ENCODE peak calls at places on chromosome 5, in five cellular contexts. One of them, this sample, is unnamed.

GRCh38 chr5:145246961-145247744 is 588.0 kb downstream of the PRELID2 start:
- DNase-seq in MM.1S: no peak
- DNase-seq in HCT116: no peak
- DNase-seq in IMR-90: peak
- DNase-seq in neuronal stem cell: no peak
- DNase-seq in this sample: no peak

GRCh38 chr5:83306572-83307241 is 164.8 kb upstream of the VCAN start:
- DNase-seq in MM.1S: no peak
- DNase-seq in HCT116: peak
- DNase-seq in IMR-90: peak
- DNase-seq in neuronal stem cell: no peak
- DNase-seq in this sample: no peak

GRCh38 chr5:116360008-116360853 is 214.4 kb downstream of the SEMA6A start:
- DNase-seq in MM.1S: peak
- DNase-seq in HCT116: no peak
- DNase-seq in IMR-90: no peak
- DNase-seq in neuronal stem cell: no peak
- DNase-seq in this sample: no peak

GRCh38 chr5:175214152-175214551 is 229.8 kb downstream of the DRD1 start:
- DNase-seq in MM.1S: no peak
- DNase-seq in HCT116: peak
- DNase-seq in IMR-90: peak
- DNase-seq in neuronal stem cell: no peak
- DNase-seq in this sample: no peak

GRCh38 chr5:13278148-13278547 is 666.3 kb downstream of the DNAH5 start:
- DNase-seq in MM.1S: peak
- DNase-seq in HCT116: no peak
- DNase-seq in IMR-90: no peak
- DNase-seq in neuronal stem cell: no peak
- DNase-seq in this sample: peak

GRCh38 chr5:138874771-138875628 is at the start of gene LRRTM2:
- DNase-seq in MM.1S: no peak
- DNase-seq in HCT116: no peak
- DNase-seq in IMR-90: peak
- DNase-seq in neuronal stem cell: no peak
- DNase-seq in this sample: no peak

GRCh38 chr5:131661931-131662330 is 26.9 kb upstream of the RAPGEF6 start:
- DNase-seq in MM.1S: no peak
- DNase-seq in HCT116: no peak
- DNase-seq in IMR-90: no peak
- DNase-seq in neuronal stem cell: no peak
- DNase-seq in this sample: no peak

GRCh38 chr5:113354056-113354455 is 80.7 kb downstream of the TSSK1B start:
- DNase-seq in MM.1S: no peak
- DNase-seq in HCT116: no peak
- DNase-seq in IMR-90: no peak
- DNase-seq in neuronal stem cell: no peak
- DNase-seq in this sample: no peak

GRCh38 chr5:138037907-138038633 is 5.2 kb upstream of the FAM13B start:
- DNase-seq in MM.1S: no peak
- DNase-seq in HCT116: no peak
- DNase-seq in IMR-90: no peak
- DNase-seq in neuronal stem cell: no peak
- DNase-seq in this sample: no peak

GRCh38 chr5:23451156-23451555 is 56.3 kb upstream of the PRDM9 start:
- DNase-seq in MM.1S: no peak
- DNase-seq in HCT116: no peak
- DNase-seq in IMR-90: no peak
- DNase-seq in neuronal stem cell: no peak
- DNase-seq in this sample: no peak

GRCh38 chr5:80193421-80193820 is 62.4 kb downstream of the SERINC5 start:
- DNase-seq in MM.1S: no peak
- DNase-seq in HCT116: no peak
- DNase-seq in IMR-90: no peak
- DNase-seq in neuronal stem cell: no peak
- DNase-seq in this sample: no peak

GRCh38 chr5:139368613-139369012 is 14.5 kb downstream of the SLC23A1 start:
- DNase-seq in MM.1S: no peak
- DNase-seq in HCT116: no peak
- DNase-seq in IMR-90: peak
- DNase-seq in neuronal stem cell: no peak
- DNase-seq in this sample: no peak

GRCh38 chr5:42620579-42621216 is 135.9 kb upstream of the CCDC152 start:
- DNase-seq in MM.1S: no peak
- DNase-seq in HCT116: no peak
- DNase-seq in IMR-90: no peak
- DNase-seq in neuronal stem cell: no peak
- DNase-seq in this sample: no peak

GRCh38 chr5:53373420-53374188 is 106.8 kb upstream of the FST start:
- DNase-seq in MM.1S: no peak
- DNase-seq in HCT116: no peak
- DNase-seq in IMR-90: peak
- DNase-seq in neuronal stem cell: no peak
- DNase-seq in this sample: no peak

GRCh38 chr5:173329370-173330150 is 1.3 kb upstream of the STC2 start:
- DNase-seq in MM.1S: no peak
- DNase-seq in HCT116: peak
- DNase-seq in IMR-90: no peak
- DNase-seq in neuronal stem cell: no peak
- DNase-seq in this sample: no peak

GRCh38 chr5:93512799-93513198 is 68.2 kb downstream of the NR2F1-AS1 start:
- DNase-seq in MM.1S: no peak
- DNase-seq in HCT116: no peak
- DNase-seq in IMR-90: peak
- DNase-seq in neuronal stem cell: no peak
- DNase-seq in this sample: no peak

GRCh38 chr5:173733065-173733824 is 116.8 kb upstream of the BOD1 start:
- DNase-seq in MM.1S: no peak
- DNase-seq in HCT116: no peak
- DNase-seq in IMR-90: no peak
- DNase-seq in neuronal stem cell: no peak
- DNase-seq in this sample: peak

GRCh38 chr5:172860520-172861443 is 26.7 kb downstream of the ERGIC1 start:
- DNase-seq in MM.1S: no peak
- DNase-seq in HCT116: no peak
- DNase-seq in IMR-90: peak
- DNase-seq in neuronal stem cell: no peak
- DNase-seq in this sample: no peak

GRCh38 chr5:149320791-149321330 is 24.4 kb upstream of the GRPEL2 start:
- DNase-seq in MM.1S: no peak
- DNase-seq in HCT116: peak
- DNase-seq in IMR-90: peak
- DNase-seq in neuronal stem cell: peak
- DNase-seq in this sample: no peak

GRCh38 chr5:9920696-9921095 is 290.5 kb upstream of the TAS2R1 start:
- DNase-seq in MM.1S: no peak
- DNase-seq in HCT116: no peak
- DNase-seq in IMR-90: no peak
- DNase-seq in neuronal stem cell: no peak
- DNase-seq in this sample: no peak

GRCh38 chr5:139848508-139849100 is 53.0 kb downstream of the PSD2 start:
- DNase-seq in MM.1S: no peak
- DNase-seq in HCT116: no peak
- DNase-seq in IMR-90: no peak
- DNase-seq in neuronal stem cell: no peak
- DNase-seq in this sample: no peak

GRCh38 chr5:111299831-111300432 is 75.7 kb downstream of the CAMK4 start:
- DNase-seq in MM.1S: peak
- DNase-seq in HCT116: no peak
- DNase-seq in IMR-90: no peak
- DNase-seq in neuronal stem cell: no peak
- DNase-seq in this sample: no peak

GRCh38 chr5:88092358-88092757 is 176.3 kb downstream of the TMEM161B start:
- DNase-seq in MM.1S: no peak
- DNase-seq in HCT116: no peak
- DNase-seq in IMR-90: no peak
- DNase-seq in neuronal stem cell: no peak
- DNase-seq in this sample: no peak

GRCh38 chr5:119355636-119356383 is at the start of gene TNFAIP8:
- DNase-seq in MM.1S: no peak
- DNase-seq in HCT116: no peak
- DNase-seq in IMR-90: peak
- DNase-seq in neuronal stem cell: peak
- DNase-seq in this sample: peak

GRCh38 chr5:136080483-136081180 is 51.8 kb downstream of the TGFBI start:
- DNase-seq in MM.1S: peak
- DNase-seq in HCT116: peak
- DNase-seq in IMR-90: peak
- DNase-seq in neuronal stem cell: peak
- DNase-seq in this sample: peak

GRCh38 chr5:150111121-150111520 is 24.8 kb upstream of the CSF1R start:
- DNase-seq in MM.1S: no peak
- DNase-seq in HCT116: no peak
- DNase-seq in IMR-90: no peak
- DNase-seq in neuronal stem cell: no peak
- DNase-seq in this sample: no peak

GRCh38 chr5:30831123-30831522 is 362.4 kb upstream of the CDH6 start:
- DNase-seq in MM.1S: no peak
- DNase-seq in HCT116: no peak
- DNase-seq in IMR-90: no peak
- DNase-seq in neuronal stem cell: no peak
- DNase-seq in this sample: no peak

GRCh38 chr5:30596495-30597064 is 596.9 kb upstream of the CDH6 start:
- DNase-seq in MM.1S: no peak
- DNase-seq in HCT116: no peak
- DNase-seq in IMR-90: no peak
- DNase-seq in neuronal stem cell: no peak
- DNase-seq in this sample: no peak

DNA sequence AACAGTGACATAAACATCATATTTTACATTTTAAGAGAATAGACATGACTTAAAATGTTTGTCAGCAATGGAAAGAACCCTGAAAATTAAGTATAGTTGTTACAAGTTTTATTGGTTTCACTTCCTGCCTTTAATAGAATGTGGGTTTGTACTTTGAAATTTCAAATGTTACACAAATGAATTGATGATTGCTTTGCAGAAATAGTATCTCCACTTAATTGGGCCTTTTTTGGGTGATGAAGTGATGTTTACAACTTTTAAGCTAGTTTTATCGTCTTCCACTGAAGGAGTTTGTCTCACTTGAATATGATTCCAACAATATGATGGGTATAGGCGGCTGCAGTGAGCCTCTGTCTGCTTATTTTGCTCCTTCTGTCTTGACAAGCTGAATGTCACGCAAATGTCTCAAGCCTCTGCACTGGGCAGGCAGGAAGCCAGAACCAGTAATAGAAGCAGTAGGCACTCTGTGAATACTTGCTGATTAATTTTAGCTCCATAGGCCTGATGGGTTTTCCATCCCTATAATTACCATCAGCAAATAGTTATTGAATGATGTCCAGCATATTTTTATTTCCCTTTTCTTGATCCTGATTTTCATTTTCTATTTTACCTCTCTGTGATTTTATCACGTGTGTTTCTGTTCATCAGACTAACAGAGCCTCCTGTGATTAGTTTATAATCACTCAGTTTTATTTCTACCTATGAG is 10.6 kb upstream of the NR3C1 start:
- DNase-seq in MM.1S: peak
- DNase-seq in HCT116: no peak
- DNase-seq in IMR-90: no peak
- DNase-seq in neuronal stem cell: no peak
- DNase-seq in this sample: peak
- H3K9ac ChIP-seq in MM.1S: peak
- H3K9ac ChIP-seq in HCT116: no peak
- H3K9ac ChIP-seq in IMR-90: no peak
- H3K9ac ChIP-seq in neuronal stem cell: no peak
- H3K9ac ChIP-seq in this sample: peak

GRCh38 chr5:34409376-34409775 is 246.8 kb upstream of the RAI14 start:
- DNase-seq in MM.1S: no peak
- DNase-seq in HCT116: no peak
- DNase-seq in IMR-90: no peak
- DNase-seq in neuronal stem cell: no peak
- DNase-seq in this sample: no peak

GRCh38 chr5:34410411-34411139 is 245.6 kb upstream of the RAI14 start:
- DNase-seq in MM.1S: no peak
- DNase-seq in HCT116: no peak
- DNase-seq in IMR-90: no peak
- DNase-seq in neuronal stem cell: no peak
- DNase-seq in this sample: no peak

GRCh38 chr5:34415559-34416198 is 240.4 kb upstream of the RAI14 start:
- DNase-seq in MM.1S: peak
- DNase-seq in HCT116: no peak
- DNase-seq in IMR-90: peak
- DNase-seq in neuronal stem cell: no peak
- DNase-seq in this sample: no peak

GRCh38 chr5:34411470-34412346 is 244.4 kb upstream of the RAI14 start:
- DNase-seq in MM.1S: no peak
- DNase-seq in HCT116: no peak
- DNase-seq in IMR-90: peak
- DNase-seq in neuronal stem cell: no peak
- DNase-seq in this sample: no peak

GRCh38 chr5:34412769-34413168 is 243.4 kb upstream of the RAI14 start:
- DNase-seq in MM.1S: no peak
- DNase-seq in HCT116: no peak
- DNase-seq in IMR-90: peak
- DNase-seq in neuronal stem cell: no peak
- DNase-seq in this sample: no peak
- H3K9ac ChIP-seq in MM.1S: no peak
- H3K9ac ChIP-seq in HCT116: no peak
- H3K9ac ChIP-seq in IMR-90: no peak
- H3K9ac ChIP-seq in neuronal stem cell: no peak
- H3K9ac ChIP-seq in this sample: no peak

GRCh38 chr5:128965011-128965637 is at the start of gene SLC27A6:
- DNase-seq in MM.1S: no peak
- DNase-seq in HCT116: peak
- DNase-seq in IMR-90: no peak
- DNase-seq in neuronal stem cell: peak
- DNase-seq in this sample: no peak
- H3K9ac ChIP-seq in MM.1S: no peak
- H3K9ac ChIP-seq in HCT116: peak
- H3K9ac ChIP-seq in IMR-90: no peak
- H3K9ac ChIP-seq in neuronal stem cell: peak
- H3K9ac ChIP-seq in this sample: no peak

GRCh38 chr5:61333351-61334223 is 1.5 kb downstream of the ZSWIM6 start:
- DNase-seq in MM.1S: peak
- DNase-seq in HCT116: no peak
- DNase-seq in IMR-90: no peak
- DNase-seq in neuronal stem cell: peak
- DNase-seq in this sample: peak

GRCh38 chr5:61331407-61332368 is at the start of gene ZSWIM6:
- DNase-seq in MM.1S: peak
- DNase-seq in HCT116: peak
- DNase-seq in IMR-90: peak
- DNase-seq in neuronal stem cell: peak
- DNase-seq in this sample: peak

GRCh38 chr5:61334224-61335196 is 2.5 kb downstream of the ZSWIM6 start:
- DNase-seq in MM.1S: no peak
- DNase-seq in HCT116: no peak
- DNase-seq in IMR-90: peak
- DNase-seq in neuronal stem cell: peak
- DNase-seq in this sample: no peak

GRCh38 chr5:61332369-61332745 is 299 bp downstream of the ZSWIM6 start:
- DNase-seq in MM.1S: peak
- DNase-seq in HCT116: no peak
- DNase-seq in IMR-90: no peak
- DNase-seq in neuronal stem cell: peak
- DNase-seq in this sample: no peak

GRCh38 chr5:61332891-61333350 is 863 bp downstream of the ZSWIM6 start:
- DNase-seq in MM.1S: no peak
- DNase-seq in HCT116: no peak
- DNase-seq in IMR-90: peak
- DNase-seq in neuronal stem cell: peak
- DNase-seq in this sample: no peak
- H3K9ac ChIP-seq in MM.1S: peak
- H3K9ac ChIP-seq in HCT116: peak
- H3K9ac ChIP-seq in IMR-90: peak
- H3K9ac ChIP-seq in neuronal stem cell: peak
- H3K9ac ChIP-seq in this sample: peak

GRCh38 chr5:6719896-6720560 is 6.8 kb downstream of the TENT4A start:
- DNase-seq in MM.1S: no peak
- DNase-seq in HCT116: no peak
- DNase-seq in IMR-90: peak
- DNase-seq in neuronal stem cell: no peak
- DNase-seq in this sample: no peak
- H3K9ac ChIP-seq in MM.1S: no peak
- H3K9ac ChIP-seq in HCT116: no peak
- H3K9ac ChIP-seq in IMR-90: no peak
- H3K9ac ChIP-seq in neuronal stem cell: no peak
- H3K9ac ChIP-seq in this sample: no peak